ENCODE peak calls at places on chromosome 12, in eight cellular contexts. M is heart right ventricle, B is aorta, F is PC-3, G is pancreas, H is upper lobe of left lung, Z is heart left ventricle, P is lower lobe of right lung. J is an unnamed sample.
A peak's percentile ranks its signal among the peaks of the same experiment; 100 is the strongest.

GRCh38 chr12:51087818-51088217 is 4.4 kb upstream of the CSRNP2 start:
- ATAC-seq in M (no peak), B (no peak), P (no peak), F (no peak), G (no peak), Z (no peak), H (no peak), J (no peak)

GRCh38 chr12:102454808-102455760 is 25.3 kb downstream of the IGF1 start:
- ATAC-seq in G (peak; percentile 57), M (no peak), F (no peak), Z (peak; percentile 60), H (peak; percentile 73), P (peak; percentile 88), B (peak; percentile 66), J (peak; percentile 85)

GRCh38 chr12:19792028-19792427 is 352.7 kb downstream of the AEBP2 start:
- ATAC-seq in P (no peak), F (no peak), B (no peak), G (no peak), Z (no peak), M (no peak), H (no peak), J (no peak)

GRCh38 chr12:53074999-53075370 is 4.2 kb downstream of the SPRYD3 start:
- ATAC-seq in G (no peak), B (no peak), M (no peak), P (no peak), F (no peak), H (no peak), Z (no peak), J (no peak)

GRCh38 chr12:20368653-20369163 is 371 bp downstream of the PDE3A start:
- ATAC-seq in P (peak; percentile 73), Z (peak; percentile 38), H (peak; percentile 84), M (peak; percentile 48), G (peak; percentile 52), F (peak; percentile 25), B (peak; percentile 76), J (peak; percentile 29)

GRCh38 chr12:43696154-43696553 is 62.4 kb downstream of the PUS7L start:
- ATAC-seq in F (no peak), M (no peak), B (no peak), H (no peak), P (no peak), G (no peak), Z (no peak), J (no peak)

GRCh38 chr12:129531004-129531403 is 372.8 kb downstream of the TMEM132D start:
- ATAC-seq in P (peak; percentile 40), Z (no peak), M (no peak), F (no peak), B (no peak), G (peak; percentile 96), H (no peak), J (no peak)

GRCh38 chr12:78209851-78210493 is 379.3 kb downstream of the NAV3 start:
- ATAC-seq in F (no peak), H (no peak), B (no peak), G (no peak), P (no peak), Z (peak; percentile 74), M (no peak), J (no peak)

GRCh38 chr12:4579305-4580097 is 17.5 kb downstream of the DYRK4 start:
- ATAC-seq in M (no peak), G (no peak), H (peak; percentile 63), Z (no peak), P (peak; percentile 54), F (no peak), B (no peak), J (no peak)

GRCh38 chr12:65492997-65493892 is 214.8 kb downstream of the MSRB3 start:
- ATAC-seq in B (no peak), G (no peak), H (no peak), P (peak; percentile 72), M (no peak), F (no peak), Z (no peak), J (no peak)

GRCh38 chr12:56080556-56081138 is 682 bp downstream of the ERBB3 start:
- ATAC-seq in G (peak; percentile 47), F (no peak), Z (no peak), P (peak; percentile 52), B (no peak), H (no peak), M (no peak), J (no peak)

GRCh38 chr12:82682851-82683261 is 3.9 kb upstream of the TMTC2 start:
- ATAC-seq in B (no peak), G (no peak), Z (no peak), M (no peak), F (peak; percentile 1), P (no peak), H (no peak), J (no peak)

GRCh38 chr12:8914716-8915526 is 612 bp downstream of the PHC1 start:
- ATAC-seq in B (peak; percentile 64), M (peak; percentile 79), F (peak; percentile 87), P (peak; percentile 84), H (peak; percentile 82), Z (peak; percentile 75), G (peak; percentile 78), J (peak; percentile 62)
- H3K27ac ChIP-seq in B (no peak overlapping the region), M (peak overlapping the region; percentile 87), F (no peak overlapping the region), P (peak overlapping the region; percentile 77), H (peak overlapping the region; percentile 92), Z (peak overlapping the region; percentile 88), G (peak overlapping the region; percentile 53), J (peak overlapping the region; percentile 93)

DNA sequence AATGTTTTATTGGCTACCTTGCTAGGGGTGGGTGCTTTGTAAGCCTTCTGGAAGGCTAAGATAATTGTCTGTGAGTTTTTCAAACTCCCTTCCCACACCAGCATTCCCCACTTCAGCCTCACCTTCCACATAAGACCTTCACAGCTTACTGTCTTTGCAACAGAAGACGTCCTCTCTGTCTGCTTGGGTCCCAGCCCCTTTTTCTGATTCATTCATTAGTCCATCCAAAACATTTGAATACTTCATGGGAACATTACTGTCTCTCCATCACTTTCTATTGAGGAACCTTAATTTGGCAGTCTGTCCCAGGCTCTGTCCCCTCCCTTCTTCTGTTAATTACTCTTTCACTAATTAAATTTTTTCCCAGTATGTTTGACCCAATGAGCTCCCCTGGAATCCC is 965 bp upstream of the MARCHF9 start:
- ATAC-seq in Z (no peak), G (no peak), F (no peak), B (no peak), M (no peak), P (no peak), H (no peak), J (no peak)
- H3K27ac ChIP-seq in Z (no peak overlapping the region), G (peak overlapping the region; percentile 63), F (no peak overlapping the region), B (no peak overlapping the region), M (no peak overlapping the region), P (peak overlapping the region; percentile 25), H (no peak overlapping the region), J (peak overlapping the region; percentile 20)

GRCh38 chr12:62660763-62661162 is 194.1 kb downstream of the MON2 start:
- ATAC-seq in B (no peak), P (no peak), F (peak; percentile 81), G (no peak), H (no peak), Z (no peak), M (no peak), J (no peak)
- H3K27ac ChIP-seq in B (no peak overlapping the region), P (no peak overlapping the region), F (peak overlapping the region; percentile 54), G (no peak overlapping the region), H (no peak overlapping the region), Z (no peak overlapping the region), M (no peak overlapping the region), J (no peak overlapping the region)

DNA sequence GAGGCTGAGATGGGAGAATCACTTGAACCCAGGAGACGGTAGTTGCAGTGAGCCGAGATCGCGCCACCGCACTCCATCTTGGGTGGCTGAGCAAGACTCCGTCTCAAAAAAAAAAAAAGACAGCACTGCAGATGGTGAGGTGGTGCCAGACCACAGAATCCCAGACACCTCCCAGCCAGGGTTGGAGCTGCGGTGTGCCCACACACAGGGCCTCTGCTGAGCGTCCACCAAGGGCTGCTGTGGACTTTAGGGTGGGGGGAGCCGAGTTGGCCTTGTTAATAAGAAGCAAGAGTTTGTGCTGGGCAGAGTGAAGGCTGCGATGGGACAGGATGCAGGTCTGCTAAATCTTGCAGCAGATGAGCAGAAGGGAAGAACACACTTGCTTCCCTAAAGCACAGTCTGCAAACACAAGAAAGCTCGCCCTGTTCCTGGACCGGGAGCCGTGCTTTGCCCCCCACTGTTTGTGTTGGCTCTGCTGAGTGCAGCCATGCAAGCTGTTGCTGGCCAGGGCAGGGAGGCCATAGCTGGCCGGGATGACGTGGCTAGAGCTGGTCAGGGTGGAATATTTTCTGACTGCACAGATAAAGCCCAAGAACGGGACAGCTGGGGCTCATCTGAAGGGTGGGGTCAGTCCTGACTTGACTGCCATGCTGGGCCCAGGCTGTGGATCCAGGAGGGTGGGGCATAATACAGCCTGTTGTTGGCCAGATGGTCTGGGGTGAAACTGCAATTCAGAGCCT is 14.4 kb downstream of the KMT5A start:
- ATAC-seq in G (peak; percentile 45), Z (peak; percentile 85), B (peak; percentile 87), P (peak; percentile 47), H (peak; percentile 82), M (peak; percentile 67), F (no peak), J (peak; percentile 84)
- H3K27ac ChIP-seq in G (no peak overlapping the region), Z (peak overlapping the region; percentile 70), B (peak overlapping the region; percentile 38), P (peak overlapping the region; percentile 71), H (peak overlapping the region; percentile 8), M (peak overlapping the region; percentile 66), F (no peak overlapping the region), J (peak overlapping the region; percentile 84)

J was measured in gastroesophageal sphincter.